ENCODE peak calls at places on chromosomes 7 and 10, in ten cellular contexts. H is CD8-positive, alpha-beta T cell; K is fibroblast of lung; V is AG09309; G is IMR-90; E is ELR; M is cerebellum; J is EL; W is brain microvascular endothelial cell; L is central memory CD4-positive, alpha-beta T cell. R is an unnamed sample.

GRCh38 chr10:70564901-70565351 is 37.6 kb downstream of the PRF1 start:
- DNase-seq in L (no peak), M (no peak), G (no peak), K (no peak), J (no peak), H (no peak), E (no peak), W (no peak), V (no peak), R (no peak)

GRCh38 chr10:89114846-89115625 is 92.1 kb downstream of the CH25H start:
- DNase-seq in E (no peak), H (no peak), V (no peak), M (no peak), J (peak), L (no peak), G (no peak), K (peak), W (no peak), R (no peak)

GRCh38 chr10:44923611-44924010 is 12.5 kb downstream of the TMEM72 start:
- DNase-seq in G (no peak), L (no peak), M (no peak), W (no peak), E (no peak), J (no peak), K (no peak), V (no peak), H (no peak), R (no peak)

GRCh38 chr10:5023126-5023701 is 19.6 kb upstream of the AKR1C2 start:
- DNase-seq in E (no peak), J (no peak), W (no peak), L (no peak), K (no peak), M (no peak), V (no peak), H (no peak), G (no peak), R (no peak)

GRCh38 chr7:105655901-105656380 is 74.6 kb upstream of the EFCAB10 start:
- DNase-seq in E (no peak), H (no peak), V (no peak), W (no peak), L (no peak), G (no peak), K (no peak), M (no peak), J (no peak), R (no peak)

GRCh38 chr10:82934429-82934828 is 1059.4 kb downstream of the NRG3 start:
- DNase-seq in G (no peak), W (no peak), H (no peak), L (no peak), E (no peak), J (no peak), K (no peak), V (no peak), M (no peak), R (no peak)

GRCh38 chr10:62183857-62184805 is 84.5 kb downstream of the RTKN2 start:
- DNase-seq in L (no peak), W (no peak), J (no peak), M (no peak), V (no peak), K (no peak), H (no peak), E (no peak), G (no peak), R (no peak)

GRCh38 chr10:120514035-120514620 is 57.1 kb downstream of the PLPP4 start:
- DNase-seq in K (peak), L (no peak), W (peak), V (no peak), J (peak), E (peak), G (peak), H (no peak), M (no peak), R (no peak)

GRCh38 chr7:87234949-87235348 is 15.4 kb upstream of the TMEM243 start:
- DNase-seq in V (no peak), W (peak), K (peak), H (no peak), G (peak), E (peak), J (peak), L (no peak), M (no peak), R (no peak)

GRCh38 chr7:150787321-150788281 is 12.6 kb downstream of the TMEM176B start:
- DNase-seq in W (no peak), J (no peak), H (no peak), K (no peak), M (no peak), L (no peak), V (no peak), G (no peak), E (no peak), R (no peak)

GRCh38 chr10:119663866-119664698 is 12.9 kb downstream of the BAG3 start:
- DNase-seq in K (no peak), E (peak), G (no peak), W (no peak), H (peak), L (peak), V (no peak), M (no peak), J (peak), R (no peak)

GRCh38 chr10:73898730-73899400 is 12.1 kb upstream of the PLAU start:
- DNase-seq in L (no peak), M (no peak), E (peak), V (no peak), G (peak), W (no peak), J (peak), H (no peak), K (peak), R (no peak)

GRCh38 chr10:130429809-130430208 is 293.6 kb downstream of the GLRX3 start:
- DNase-seq in J (no peak), V (no peak), E (no peak), L (no peak), M (no peak), W (no peak), G (no peak), H (no peak), K (no peak), R (no peak)

GRCh38 chr10:90587081-90587491 is 270.8 kb downstream of the HTR7 start:
- DNase-seq in H (no peak), V (no peak), L (no peak), E (peak), M (no peak), K (peak), J (peak), W (peak), G (peak), R (no peak)

GRCh38 chr7:17741426-17741825 is 198.9 kb downstream of the SNX13 start:
- DNase-seq in W (no peak), G (no peak), V (no peak), K (no peak), H (no peak), M (no peak), E (no peak), L (no peak), J (no peak), R (no peak)

GRCh38 chr10:110681023-110681681 is 37.0 kb downstream of the RBM20 start:
- DNase-seq in W (peak), K (peak), J (peak), V (no peak), E (peak), L (no peak), G (peak), M (peak), H (peak), R (no peak)

R was measured in naive B cell.